ENCODE peak calls at places on chromosomes 11 and 22, in nine cellular contexts. Q is ovary, Z is PC-9, Y is body of pancreas, P is colonic mucosa, W is AG04450, R is stomach, N is iPS DF 6.9, D is retinal pigment epithelial cell. G is an unnamed sample.

GRCh38 chr11:83864412-83865057 is 578.4 kb upstream of the CCDC90B start:
- DNase-seq in R (no peak), D (no peak), Z (no peak), Y (no peak), P (no peak), Q (no peak), W (no peak), N (no peak), G (no peak)

GRCh38 chr22:24433868-24434471 is 6.6 kb downstream of the ADORA2A start:
- DNase-seq in R (no peak), Q (no peak), W (no peak), N (no peak), D (no peak), P (no peak), Z (peak; percentile 50), Y (no peak), G (no peak)

GRCh38 chr11:26134481-26135355 is 197.2 kb upstream of the ANO3 start:
- DNase-seq in P (no peak), W (no peak), Q (no peak), Y (no peak), R (no peak), Z (no peak), D (no peak), N (peak; percentile 37), G (no peak)

GRCh38 chr22:19062909-19063308 is 59.3 kb downstream of the DGCR2 start:
- DNase-seq in Z (no peak), Y (no peak), P (no peak), Q (no peak), N (no peak), R (no peak), D (no peak), W (no peak), G (no peak)

GRCh38 chr11:116862951-116863350 is 25.5 kb upstream of the APOA1 start:
- DNase-seq in W (no peak), D (no peak), N (no peak), P (no peak), Y (no peak), Q (no peak), Z (no peak), R (no peak), G (no peak)

GRCh38 chr11:68040121-68040956 is 1.5 kb downstream of the TCIRG1 start:
- DNase-seq in Y (peak; percentile 77), Z (peak; percentile 73), W (peak; percentile 42), R (peak; percentile 75), N (no peak), Q (peak; percentile 61), P (peak; percentile 78), D (no peak), G (no peak)

GRCh38 chr11:22920939-22921565 is 60.8 kb upstream of the CCDC179 start:
- DNase-seq in R (no peak), D (no peak), Q (no peak), W (peak; percentile 46), P (peak; percentile 23), Z (no peak), Y (peak; percentile 51), N (peak; percentile 27), G (no peak)

GRCh38 chr11:78731008-78731407 is 156.3 kb upstream of the NARS2 start:
- DNase-seq in R (no peak), Z (no peak), W (no peak), Q (no peak), Y (no peak), N (no peak), P (no peak), D (peak; percentile 34), G (no peak)

GRCh38 chr22:44926124-44926475 is 83.7 kb downstream of the PHF21B start:
- DNase-seq in N (no peak), Z (no peak), Y (no peak), W (no peak), R (no peak), D (no peak), P (no peak), Q (no peak), G (no peak)

GRCh38 chr11:103844327-103845215 is 191.9 kb upstream of the DDI1 start:
- DNase-seq in P (no peak), Z (no peak), N (no peak), D (no peak), Q (no peak), W (no peak), R (no peak), Y (no peak), G (no peak)
- H3K4me3 ChIP-seq in P (no peak overlapping the region), Z (no peak overlapping the region), N (no peak overlapping the region), D (no peak overlapping the region), Q (no peak overlapping the region), W (no peak overlapping the region), R (no peak overlapping the region), Y (no peak overlapping the region), G (no peak overlapping the region)

GRCh38 chr22:36236338-36237319 is 2.7 kb downstream of the APOL2 start:
- DNase-seq in Z (no peak), D (no peak), R (no peak), N (no peak), Y (no peak), P (no peak), Q (no peak), W (no peak), G (no peak)
- H3K4me3 ChIP-seq in Z (no peak overlapping the region), D (no peak overlapping the region), R (peak overlapping the region; percentile 56), N (no peak overlapping the region), Y (no peak overlapping the region), P (peak overlapping the region; percentile 61), Q (peak overlapping the region; percentile 48), W (no peak overlapping the region), G (peak overlapping the region; percentile 79)

DNA sequence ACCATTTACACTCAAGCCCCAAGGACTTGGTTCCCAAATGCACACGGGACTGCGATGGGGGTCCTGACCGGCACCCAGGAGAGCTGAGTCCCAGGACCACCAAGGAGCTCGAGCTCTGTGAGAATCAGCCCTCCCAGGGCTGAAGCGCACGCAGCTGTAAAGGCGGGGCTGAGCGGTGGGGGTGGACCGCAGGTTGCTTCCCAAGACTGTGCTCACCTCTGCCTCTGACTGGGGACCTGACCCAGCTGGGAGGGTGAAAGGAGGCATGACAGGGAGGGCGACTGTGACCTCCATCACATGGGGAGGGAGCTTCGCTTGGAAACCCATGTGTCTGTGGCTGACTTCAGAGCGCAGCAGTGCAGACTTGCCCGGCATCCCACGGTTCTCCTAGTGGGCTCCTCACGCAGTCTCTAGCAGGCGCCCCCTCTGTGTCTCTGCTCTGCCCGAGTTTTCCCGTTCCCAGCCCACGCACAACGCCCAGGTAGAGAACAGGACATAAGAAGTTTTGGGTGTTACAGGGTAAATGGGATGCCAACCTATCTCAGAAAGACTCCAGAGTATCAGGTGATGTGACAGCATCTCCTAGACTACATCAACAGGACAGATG is 15.4 kb upstream of the NAP1L4 start:
- DNase-seq in Y (no peak), W (no peak), N (no peak), P (no peak), Q (no peak), Z (no peak), D (no peak), R (no peak), G (no peak)
- H3K4me3 ChIP-seq in Y (no peak overlapping the region), W (no peak overlapping the region), N (no peak overlapping the region), P (no peak overlapping the region), Q (no peak overlapping the region), Z (no peak overlapping the region), D (no peak overlapping the region), R (no peak overlapping the region), G (no peak overlapping the region)

GRCh38 chr11:59283825-59284772 is 71.4 kb upstream of the MPEG1 start:
- DNase-seq in Q (peak; percentile 33), W (peak; percentile 34), P (peak; percentile 58), D (peak; percentile 4), R (peak; percentile 53), Y (peak; percentile 49), N (peak; percentile 27), Z (peak; percentile 62), G (no peak)
- H3K4me3 ChIP-seq in Q (no peak overlapping the region), W (no peak overlapping the region), P (no peak overlapping the region), D (no peak overlapping the region), R (no peak overlapping the region), Y (no peak overlapping the region), N (no peak overlapping the region), Z (no peak overlapping the region), G (no peak overlapping the region)

GRCh38 chr22:38881464-38881871 is 9.5 kb upstream of the CBX6 start:
- DNase-seq in P (peak; percentile 46), Q (peak; percentile 84), D (no peak), Y (peak; percentile 68), N (no peak), W (peak; percentile 56), R (peak; percentile 59), Z (no peak), G (no peak)
- H3K4me3 ChIP-seq in P (no peak overlapping the region), Q (no peak overlapping the region), D (no peak overlapping the region), Y (no peak overlapping the region), N (no peak overlapping the region), W (peak overlapping the region; percentile 13), R (no peak overlapping the region), Z (no peak overlapping the region), G (no peak overlapping the region)

GRCh38 chr22:50697667-50698506 is 25.3 kb downstream of the SHANK3 start:
- DNase-seq in W (no peak), Z (no peak), R (no peak), Y (peak; percentile 10), Q (no peak), D (no peak), P (no peak), N (no peak), G (no peak)
- H3K4me3 ChIP-seq in W (peak overlapping the region; percentile 62), Z (peak overlapping the region; percentile 50), R (peak overlapping the region; percentile 49), Y (no peak overlapping the region), Q (peak overlapping the region; percentile 12), D (peak overlapping the region; percentile 37), P (no peak overlapping the region), N (no peak overlapping the region), G (peak overlapping the region; percentile 16)

GRCh38 chr11:64219354-64219684 is 6.7 kb downstream of the TRPT1 start:
- DNase-seq in Q (no peak), P (no peak), D (no peak), N (no peak), W (no peak), Z (no peak), R (no peak), Y (no peak), G (no peak)
- H3K4me3 ChIP-seq in Q (no peak overlapping the region), P (no peak overlapping the region), D (no peak overlapping the region), N (no peak overlapping the region), W (no peak overlapping the region), Z (no peak overlapping the region), R (no peak overlapping the region), Y (no peak overlapping the region), G (no peak overlapping the region)

DNA sequence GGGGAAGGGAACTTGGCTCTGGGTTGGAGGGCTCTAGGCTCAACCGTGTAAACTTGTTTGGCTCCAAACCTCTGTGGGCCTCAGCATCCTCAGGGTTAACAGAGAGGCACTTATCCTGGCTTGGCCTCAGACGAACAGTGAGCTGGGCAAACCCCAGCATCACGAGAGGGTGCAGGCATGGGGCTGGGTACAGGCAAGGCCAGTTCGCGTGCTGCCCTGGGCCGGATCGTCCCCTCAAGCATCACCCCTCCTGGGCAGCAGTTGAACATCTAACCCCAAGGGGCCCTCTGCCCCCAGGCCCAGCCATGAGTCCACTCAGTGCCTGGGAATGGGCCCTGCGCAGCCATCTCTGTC is 1.9 kb downstream of the EHBP1L1 start:
- DNase-seq in N (no peak), Q (no peak), Y (no peak), Z (no peak), R (no peak), D (no peak), P (no peak), W (no peak), G (no peak)
- H3K4me3 ChIP-seq in N (no peak overlapping the region), Q (peak overlapping the region; percentile 69), Y (no peak overlapping the region), Z (peak overlapping the region; percentile 81), R (peak overlapping the region; percentile 75), D (peak overlapping the region; percentile 28), P (peak overlapping the region; percentile 91), W (peak overlapping the region; percentile 65), G (peak overlapping the region; percentile 80)